ENCODE peak calls at places on chromosomes 7 and 10, in four cellular contexts. S, D, A and M are unnamed samples.

GRCh38 chr7:25795824-25796235 is 356.2 kb upstream of the NFE2L3 start:
- DNase-seq in S (peak), D (no peak), A (peak), M (peak)

GRCh38 chr7:24409429-24410024 is 125.5 kb downstream of the NPY start:
- DNase-seq in S (no peak), D (no peak), A (no peak), M (no peak)

GRCh38 chr7:151062399-151063211 is 3.2 kb downstream of the SLC4A2 start:
- DNase-seq in S (peak), D (no peak), A (peak), M (peak)

GRCh38 chr10:63761243-63761642 is 240.0 kb downstream of the REEP3 start:
- DNase-seq in S (no peak), D (no peak), A (no peak), M (no peak)

GRCh38 chr7:69683002-69683401 is 84.7 kb downstream of the AUTS2 start:
- DNase-seq in S (no peak), D (no peak), A (no peak), M (no peak)

GRCh38 chr10:33335800-33336605 is 1.5 kb upstream of the NRP1 start:
- DNase-seq in S (no peak), D (no peak), A (peak), M (peak)

GRCh38 chr10:122102867-122103525 is 114.0 kb downstream of the TACC2 start:
- DNase-seq in S (no peak), D (no peak), A (no peak), M (no peak)

GRCh38 chr10:98534046-98534445 is 87.3 kb upstream of the HPS1 start:
- DNase-seq in S (no peak), D (no peak), A (peak), M (no peak)

GRCh38 chr7:21617916-21618390 is 75.1 kb downstream of the DNAH11 start:
- DNase-seq in S (peak), D (no peak), A (peak), M (peak)

GRCh38 chr7:38453826-38454225 is 177.3 kb downstream of the AMPH start:
- DNase-seq in S (no peak), D (no peak), A (no peak), M (no peak)

GRCh38 chr7:85222522-85222921 is 35.7 kb upstream of the SEMA3D start:
- DNase-seq in S (no peak), D (no peak), A (no peak), M (no peak)

GRCh38 chr7:2723138-2723850 is 35.3 kb downstream of the AMZ1 start:
- DNase-seq in S (no peak), D (peak), A (no peak), M (no peak)

GRCh38 chr7:32239764-32240163 is 169.6 kb upstream of the PDE1C start:
- DNase-seq in S (no peak), D (no peak), A (no peak), M (no peak)

GRCh38 chr10:108840944-108841343 is 1082.4 kb downstream of the XPNPEP1 start:
- DNase-seq in S (no peak), D (no peak), A (no peak), M (no peak)

GRCh38 chr10:86827639-86828038 is 71.2 kb downstream of the BMPR1A start:
- DNase-seq in S (peak), D (no peak), A (no peak), M (peak)

DNA sequence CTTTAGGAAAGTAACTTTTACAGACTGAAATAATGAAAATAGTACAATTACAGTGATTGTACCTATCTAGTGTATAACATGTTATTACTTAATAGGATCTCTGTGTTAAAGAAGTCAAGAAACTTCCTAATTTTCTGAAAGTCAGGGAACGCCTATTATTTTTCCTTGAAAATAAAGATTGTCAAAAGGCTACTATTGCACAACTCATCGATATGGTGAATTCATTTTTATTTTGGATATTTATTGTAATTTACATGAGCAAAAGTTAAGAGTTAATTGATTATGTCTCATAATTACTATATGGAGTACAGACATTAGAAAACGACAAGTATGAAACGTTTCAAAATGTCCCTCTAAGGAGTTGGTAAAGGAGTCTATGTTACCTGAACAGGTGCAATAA is 12.8 kb downstream of the MINDY3 start:
- DNase-seq in S (no peak), D (no peak), A (no peak), M (no peak)
- TF ChIP-seq CTCF in S (no peak), D (no peak), A (no peak), M (no peak)

GRCh38 chr10:50398383-50398782 is 147.1 kb upstream of the ASAH2 start:
- DNase-seq in S (peak), D (no peak), A (peak), M (peak)

GRCh38 chr10:50394832-50395231 is 143.5 kb upstream of the ASAH2 start:
- DNase-seq in S (peak), D (no peak), A (peak), M (peak)

GRCh38 chr10:50397312-50398140 is 146.2 kb upstream of the ASAH2 start:
- DNase-seq in S (no peak), D (no peak), A (no peak), M (no peak)

GRCh38 chr10:50395279-50395678 is 144.0 kb upstream of the ASAH2 start:
- DNase-seq in S (peak), D (no peak), A (peak), M (peak)

GRCh38 chr10:50396491-50397311 is 145.4 kb upstream of the ASAH2 start:
- DNase-seq in S (peak), D (peak), A (peak), M (no peak)
- TF ChIP-seq CTCF in S (no peak), D (no peak), A (no peak), M (no peak)

GRCh38 chr10:46273506-46274477 is 13.0 kb upstream of the ANTXRL start:
- DNase-seq in S (no peak), D (peak), A (no peak), M (no peak)
- TF ChIP-seq CTCF in S (peak), D (no peak), A (peak), M (no peak)

GRCh38 chr7:50404392-50404791 is 45.8 kb downstream of the FIGNL1 start:
- DNase-seq in S (no peak), D (no peak), A (no peak), M (no peak)
- TF ChIP-seq CTCF in S (no peak), D (no peak), A (no peak), M (no peak)

GRCh38 chr10:113735913-113736312 is 15.6 kb upstream of the PLEKHS1 start:
- DNase-seq in S (peak), D (peak), A (no peak), M (peak)
- TF ChIP-seq CTCF in S (no peak), D (no peak), A (no peak), M (no peak)

GRCh38 chr7:7331523-7331922 is 149.2 kb downstream of the C1GALT1 start:
- DNase-seq in S (peak), D (no peak), A (no peak), M (no peak)

GRCh38 chr7:7327423-7327822 is 145.1 kb downstream of the C1GALT1 start:
- DNase-seq in S (peak), D (no peak), A (no peak), M (no peak)

GRCh38 chr7:7333610-7334009 is 151.3 kb downstream of the C1GALT1 start:
- DNase-seq in S (no peak), D (no peak), A (no peak), M (no peak)

GRCh38 chr7:7329321-7329720 is 147.0 kb downstream of the C1GALT1 start:
- DNase-seq in S (peak), D (no peak), A (no peak), M (peak)

GRCh38 chr7:7330997-7331396 is 148.7 kb downstream of the C1GALT1 start:
- DNase-seq in S (no peak), D (no peak), A (no peak), M (no peak)
- TF ChIP-seq CTCF in S (no peak), D (no peak), A (no peak), M (no peak)

GRCh38 chr7:51428226-51428887 is 111.7 kb upstream of the COBL start:
- DNase-seq in S (peak), D (peak), A (no peak), M (peak)
- TF ChIP-seq CTCF in S (peak), D (peak), A (no peak), M (peak)

DNA sequence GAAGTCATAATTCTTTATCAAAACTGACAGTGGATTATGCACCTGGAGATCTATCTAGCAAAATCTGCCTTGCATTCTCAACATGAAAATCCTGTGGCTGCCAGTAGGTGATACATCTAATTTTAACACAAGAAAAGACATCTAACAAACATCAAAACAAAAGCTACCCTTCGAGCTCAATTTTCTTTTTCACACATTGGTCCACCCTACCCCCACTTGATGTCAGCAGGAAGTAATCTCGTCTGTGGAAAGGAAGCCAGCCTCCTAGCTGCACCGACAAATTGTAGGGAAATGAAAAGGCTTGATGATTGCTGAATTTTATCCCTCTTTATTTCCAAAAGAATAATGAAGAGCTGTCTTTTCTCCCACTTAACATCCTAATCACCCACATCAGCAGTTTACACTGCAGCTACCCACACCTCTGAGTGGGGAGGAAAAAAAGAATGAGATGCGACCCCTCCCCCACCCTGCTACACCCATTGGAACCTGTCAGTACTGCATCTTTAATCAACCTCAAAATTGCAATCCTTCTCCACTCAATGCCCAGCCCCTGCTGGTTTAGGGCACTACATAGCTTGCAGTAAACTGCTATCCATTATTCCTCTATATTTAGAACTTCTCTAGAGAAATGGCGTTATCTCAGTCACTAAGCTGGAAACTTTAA is 10.6 kb upstream of the CPVL start:
- DNase-seq in S (no peak), D (peak), A (no peak), M (no peak)
- TF ChIP-seq CTCF in S (no peak), D (peak), A (no peak), M (no peak)

GRCh38 chr10:4538016-4538415 is 288.0 kb upstream of the AKR1E2 start:
- DNase-seq in S (no peak), D (no peak), A (no peak), M (no peak)

GRCh38 chr10:4543943-4544540 is 282.0 kb upstream of the AKR1E2 start:
- DNase-seq in S (no peak), D (no peak), A (peak), M (no peak)

GRCh38 chr10:4545077-4545476 is 280.9 kb upstream of the AKR1E2 start:
- DNase-seq in S (no peak), D (no peak), A (peak), M (no peak)

GRCh38 chr10:4546500-4546899 is 279.5 kb upstream of the AKR1E2 start:
- DNase-seq in S (peak), D (peak), A (peak), M (no peak)

DNA sequence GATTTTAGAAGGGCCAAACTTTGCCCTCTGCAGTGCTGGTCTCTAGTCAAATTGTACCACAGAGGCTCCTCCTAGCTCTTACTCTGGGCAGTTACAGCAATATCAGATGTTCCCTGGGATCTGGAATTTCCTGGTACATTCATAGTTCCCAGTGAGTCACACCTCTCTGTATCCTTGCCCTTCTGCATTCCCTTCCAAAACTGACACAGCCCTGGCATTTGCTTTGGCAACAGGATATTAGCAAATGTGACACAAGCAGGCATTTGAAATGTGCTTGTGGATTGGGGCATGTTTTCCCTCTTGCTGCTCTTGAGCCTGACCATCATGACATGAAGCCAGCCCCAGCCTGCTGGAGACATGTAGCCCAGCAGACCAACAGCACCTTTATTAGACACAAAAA is 284.7 kb upstream of the AKR1E2 start:
- DNase-seq in S (peak), D (no peak), A (peak), M (peak)
- TF ChIP-seq CTCF in S (peak), D (no peak), A (peak), M (no peak)

DNA sequence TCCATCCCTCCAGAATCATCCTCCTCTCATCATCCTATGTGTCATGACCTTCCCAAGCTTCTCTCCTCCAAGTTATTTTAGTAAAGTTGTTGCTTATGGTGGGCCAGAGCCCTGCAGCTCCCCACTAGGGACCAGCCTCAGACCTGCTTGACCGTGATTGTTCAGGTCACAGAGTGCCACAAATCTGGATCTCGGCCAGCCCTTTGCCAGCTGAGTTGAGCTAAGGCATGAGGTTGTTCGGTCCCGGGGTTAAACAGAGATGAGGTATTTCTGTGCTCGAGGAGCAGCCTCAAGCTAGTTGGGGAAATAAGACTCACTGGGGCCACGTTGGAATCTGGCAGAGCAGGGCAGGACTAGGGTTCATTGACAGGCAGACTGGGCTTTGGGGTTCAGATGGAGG is 66.3 kb upstream of the PPIF start:
- DNase-seq in S (no peak), D (no peak), A (no peak), M (no peak)
- TF ChIP-seq CTCF in S (no peak), D (no peak), A (no peak), M (no peak)